ENCODE peak calls at places on chromosomes 12 and 14, in seven cellular contexts. C is epithelial cell of esophagus, Z is astrocyte of the spinal cord, Y is uterus, P is psoas muscle, F is GM12865, H is A673. J is an unnamed sample.

GRCh38 chr12:3195337-3195736 is 118.2 kb downstream of the TSPAN9 start:
- DNase-seq in C (no peak), Z (no peak), Y (no peak), P (no peak), F (no peak), H (no peak), J (no peak)

GRCh38 chr12:119631930-119632678 is 35.8 kb upstream of the PRKAB1 start:
- DNase-seq in C (no peak), Z (peak), Y (no peak), P (no peak), F (no peak), H (no peak), J (no peak)

GRCh38 chr12:76275511-76276093 is 72.6 kb downstream of the BBS10 start:
- DNase-seq in C (no peak), Z (no peak), Y (no peak), P (no peak), F (no peak), H (no peak), J (no peak)

GRCh38 chr12:46303039-46303666 is 34.3 kb upstream of the SLC38A1 start:
- DNase-seq in C (peak), Z (peak), Y (no peak), P (no peak), F (peak), H (peak), J (peak)

GRCh38 chr12:3034067-3034750 is 43.0 kb upstream of the TSPAN9 start:
- DNase-seq in C (peak), Z (peak), Y (peak), P (peak), F (peak), H (peak), J (peak)

GRCh38 chr14:56423591-56423991 is 156.0 kb upstream of the TMEM260 start:
- DNase-seq in C (no peak), Z (peak), Y (no peak), P (no peak), F (no peak), H (peak), J (no peak)

GRCh38 chr14:49585803-49586672 is at the start of gene RPS29:
- DNase-seq in C (peak), Z (peak), Y (peak), P (peak), F (peak), H (peak), J (peak)

GRCh38 chr12:93135286-93136239 is 206.5 kb upstream of the EEA1 start:
- DNase-seq in C (no peak), Z (peak), Y (no peak), P (no peak), F (peak), H (peak), J (no peak)

GRCh38 chr14:32259368-32260013 is 56.4 kb upstream of the RNU6-8 start:
- DNase-seq in C (peak), Z (peak), Y (no peak), P (no peak), F (peak), H (peak), J (peak)

GRCh38 chr12:118060301-118061010 is 523 bp downstream of the WSB2 start:
- DNase-seq in C (peak), Z (peak), Y (peak), P (peak), F (peak), H (peak), J (peak)

GRCh38 chr12:45354399-45354798 is 138.5 kb downstream of the ANO6 start:
- DNase-seq in C (no peak), Z (no peak), Y (no peak), P (no peak), F (peak), H (no peak), J (peak)

GRCh38 chr12:122195405-122195804 is 8.1 kb upstream of the B3GNT4 start:
- DNase-seq in C (no peak), Z (no peak), Y (no peak), P (no peak), F (no peak), H (no peak), J (no peak)

GRCh38 chr14:54481695-54482094 is 7.1 kb downstream of the GMFB start:
- DNase-seq in C (peak), Z (no peak), Y (no peak), P (no peak), F (no peak), H (no peak), J (no peak)
- H3K4me3 ChIP-seq in C (no peak), Z (no peak), Y (no peak), P (no peak), F (no peak), H (no peak), J (no peak)

DNA sequence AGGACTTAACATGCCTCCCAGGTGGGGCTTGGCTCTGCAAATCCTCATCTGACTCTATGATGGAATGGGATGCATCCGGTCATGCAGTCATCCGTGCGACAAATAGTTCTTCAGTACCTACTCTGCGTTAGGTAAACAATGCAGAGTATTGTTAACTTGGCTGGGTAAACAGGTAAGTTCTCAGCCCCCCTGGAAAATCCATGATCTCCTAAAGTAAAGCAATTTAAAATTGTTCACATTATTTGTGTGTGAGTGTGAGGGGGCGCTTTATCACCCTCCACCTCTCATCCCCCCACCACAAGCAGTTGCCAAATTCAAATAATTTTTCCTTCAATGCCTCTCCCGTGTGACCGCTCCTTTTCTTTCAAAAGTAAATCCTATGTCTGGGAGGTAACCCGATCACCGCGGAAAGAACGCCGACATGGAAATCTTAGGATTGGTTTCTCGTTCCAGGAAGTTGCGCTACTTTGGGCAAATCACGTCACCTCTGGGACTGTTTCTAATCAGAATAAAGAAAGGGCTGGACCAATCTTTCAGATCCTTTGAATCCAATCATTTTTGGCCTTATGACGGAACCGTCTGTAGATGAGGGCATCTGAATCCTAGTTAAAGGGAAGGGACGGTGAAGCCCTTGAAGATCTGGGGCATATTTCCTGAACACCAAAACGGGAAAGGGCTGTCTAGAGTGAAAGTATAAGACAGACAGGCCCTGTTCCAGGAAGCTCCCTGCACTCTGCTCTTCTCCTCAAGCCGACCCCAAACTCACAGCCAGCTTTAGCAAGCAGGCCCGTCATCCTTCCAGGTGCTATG is 44.0 kb upstream of the SINHCAF start:
- DNase-seq in C (peak), Z (peak), Y (peak), P (no peak), F (no peak), H (peak), J (peak)
- H3K4me3 ChIP-seq in C (peak), Z (no peak), Y (peak), P (peak), F (no peak), H (peak), J (peak)

GRCh38 chr12:7091171-7091570 is 1.1 kb downstream of the C1R start:
- DNase-seq in C (no peak), Z (no peak), Y (no peak), P (peak), F (no peak), H (no peak), J (no peak)
- H3K4me3 ChIP-seq in C (no peak), Z (no peak), Y (peak), P (peak), F (no peak), H (no peak), J (no peak)

DNA sequence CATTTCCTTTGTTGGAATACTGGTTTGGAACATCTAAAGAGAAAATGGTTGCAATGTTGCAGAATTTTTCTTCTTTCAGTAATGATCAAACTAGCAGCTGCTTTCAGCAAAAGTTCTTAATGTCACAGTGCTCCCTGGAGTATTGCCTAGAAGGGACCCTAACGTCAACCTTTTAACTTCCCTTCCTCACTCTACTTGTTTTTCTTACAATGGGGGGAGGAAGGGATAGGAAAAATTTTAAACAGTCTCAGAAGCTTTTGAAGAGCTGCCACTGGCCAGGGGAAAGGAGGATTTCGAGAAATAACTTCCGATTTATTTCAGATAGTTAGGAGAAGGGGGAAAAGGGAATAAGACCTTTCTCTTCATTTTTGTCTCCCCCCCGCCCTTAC is 521.7 kb downstream of the MED13L start:
- DNase-seq in C (no peak), Z (no peak), Y (no peak), P (no peak), F (no peak), H (no peak), J (no peak)
- H3K4me3 ChIP-seq in C (no peak), Z (no peak), Y (no peak), P (no peak), F (no peak), H (no peak), J (no peak)